ENCODE peak calls at places on chromosomes 4 and X, in five cellular contexts. P is heart right ventricle, X is uterus, O is right lobe of liver, N is K562. Z is an unnamed sample. For H3K4me1, the result is how much of the 10 kb centered on the place peaks cover.

GRCh38 chrX:111507931-111508330 is 3.5 kb upstream of the SERTM2 start:
- DNase-seq in P (no peak), X (no peak), O (no peak), N (no peak), Z (no peak)

GRCh38 chr4:82680834-82681233 is 117.8 kb downstream of the SCD5 start:
- DNase-seq in P (no peak), X (no peak), O (no peak), N (no peak), Z (no peak)

GRCh38 chr4:184719407-184719806 is 14.5 kb downstream of the CENPU start:
- DNase-seq in P (no peak), X (no peak), O (no peak), N (no peak), Z (no peak)

GRCh38 chr4:148196168-148196567 is 246.0 kb downstream of the NR3C2 start:
- DNase-seq in P (no peak), X (no peak), O (no peak), N (no peak), Z (no peak)

GRCh38 chr4:176563591-176563990 is 229.1 kb downstream of the VEGFC start:
- DNase-seq in P (no peak), X (no peak), O (no peak), N (no peak), Z (no peak)

GRCh38 chr4:80286451-80286850 is 20.0 kb downstream of the FGF5 start:
- DNase-seq in P (no peak), X (no peak), O (no peak), N (peak), Z (no peak)

GRCh38 chr4:95050980-95051688 is 293.4 kb downstream of the BMPR1B start:
- DNase-seq in P (no peak), X (no peak), O (no peak), N (no peak), Z (peak)

GRCh38 chr4:88573995-88574394 is 18.3 kb upstream of the HERC3 start:
- DNase-seq in P (no peak), X (no peak), O (no peak), N (no peak), Z (no peak)

GRCh38 chr4:143482753-143483362 is 30.6 kb upstream of the SMARCA5 start:
- DNase-seq in P (peak), X (no peak), O (no peak), N (peak), Z (no peak)

GRCh38 chrX:18422886-18423285 is 2.5 kb upstream of the CDKL5 start:
- DNase-seq in P (no peak), X (no peak), O (no peak), N (no peak), Z (no peak)

GRCh38 chrX:10054396-10054795 is 87.2 kb downstream of the CLDN34 start:
- DNase-seq in P (no peak), X (no peak), O (no peak), N (no peak), Z (no peak)

GRCh38 chr4:181517521-181517920 is 725.7 kb upstream of the TENM3 start:
- DNase-seq in P (no peak), X (no peak), O (no peak), N (no peak), Z (no peak)

GRCh38 chrX:16528620-16529019 is 121.3 kb upstream of the S100G start:
- DNase-seq in P (no peak), X (no peak), O (no peak), N (no peak), Z (no peak)

GRCh38 chrX:44889824-44890223 is 16.8 kb downstream of the KDM6A start:
- DNase-seq in P (no peak), X (no peak), O (no peak), N (no peak), Z (no peak)

GRCh38 chrX:102958794-102959193 is 21.7 kb downstream of the RAB40AL start:
- DNase-seq in P (no peak), X (no peak), O (no peak), N (peak), Z (no peak)

GRCh38 chrX:17635231-17635630 is 102.1 kb upstream of the SCML1 start:
- DNase-seq in P (no peak), X (no peak), O (no peak), N (no peak), Z (no peak)

GRCh38 chrX:118726887-118727685 is at the start of gene IL13RA1:
- DNase-seq in P (peak), X (peak), O (peak), N (peak), Z (peak)

GRCh38 chr4:137602401-137602800 is 70.1 kb upstream of the PCDH18 start:
- DNase-seq in P (no peak), X (no peak), O (no peak), N (no peak), Z (no peak)

GRCh38 chrX:51461053-51462050 is 35.0 kb downstream of the NUDT11 start:
- DNase-seq in P (peak), X (no peak), O (no peak), N (peak), Z (no peak)

GRCh38 chr4:76601791-76602190 is 166.8 kb downstream of the SHROOM3 start:
- DNase-seq in P (no peak), X (no peak), O (no peak), N (peak), Z (no peak)

GRCh38 chrX:41085883-41086626 is 810 bp downstream of the USP9X start:
- DNase-seq in P (peak), X (peak), O (peak), N (no peak), Z (peak)

DNA sequence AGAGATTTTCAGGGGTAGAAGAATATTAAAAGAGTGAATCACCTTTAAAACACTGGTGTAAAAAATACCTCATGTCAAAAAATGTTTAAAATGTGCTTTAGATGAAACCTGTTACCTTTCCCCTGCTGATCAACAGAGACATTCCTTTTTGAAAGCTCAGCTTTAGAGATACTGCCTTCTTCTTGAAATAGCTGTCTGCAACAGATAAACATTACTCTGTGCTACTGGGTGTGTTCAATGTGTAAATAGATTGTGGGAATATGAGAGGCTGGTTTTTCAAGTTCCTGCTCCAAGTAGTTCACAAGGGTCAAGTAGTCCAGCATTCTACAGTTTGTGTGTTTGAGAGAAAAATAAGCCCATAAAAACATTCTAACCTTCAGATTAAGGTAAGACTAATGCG is at the start of gene SYTL5:
- DNase-seq in P (no peak), X (no peak), O (no peak), N (peak), Z (no peak)
- H3K27ac ChIP-seq in P (no peak), X (no peak), O (no peak), N (no peak), Z (no peak)

GRCh38 chr4:2259036-2259540 is 2.8 kb downstream of the MXD4 start:
- DNase-seq in P (no peak), X (peak), O (peak), N (no peak), Z (peak)
- H3K4me1 ChIP-seq in P (half or more), X (under half), O (under half), N (under half), Z (under half)

GRCh38 chr4:155582971-155583437 is 83.6 kb upstream of the GUCY1A1 start:
- DNase-seq in P (no peak), X (no peak), O (no peak), N (no peak), Z (no peak)
- H3K27ac ChIP-seq in P (peak), X (no peak), O (no peak), N (no peak), Z (no peak)

DNA sequence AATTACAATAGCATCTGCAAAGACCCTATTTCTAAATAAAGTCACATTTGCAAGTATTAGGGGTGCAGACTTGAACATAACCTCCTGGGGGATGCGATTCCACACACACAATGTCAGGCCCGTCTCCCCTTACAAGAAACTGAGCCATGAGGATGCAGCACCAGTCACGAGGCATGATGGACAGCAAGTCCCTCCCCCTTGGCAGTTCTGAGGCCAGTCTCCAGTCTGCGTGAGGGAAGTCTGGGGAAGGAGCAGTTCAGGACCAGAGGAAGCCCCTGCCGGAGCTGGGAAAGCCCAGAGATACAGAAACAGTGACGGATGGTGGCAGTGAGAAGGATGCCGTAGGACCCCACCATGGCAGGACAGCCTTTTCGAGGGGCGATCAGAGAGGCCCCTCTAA is 9.4 kb downstream of the FAM53A start:
- DNase-seq in P (no peak), X (no peak), O (no peak), N (no peak), Z (peak)
- H3K4me1 ChIP-seq in P (under half), X (under half), O (under half), N (under half), Z (under half)

GRCh38 chrX:123971963-123972362 is 10.5 kb downstream of the STAG2 start:
- DNase-seq in P (no peak), X (no peak), O (no peak), N (no peak), Z (no peak)
- H3K27ac ChIP-seq in P (no peak), X (peak), O (no peak), N (no peak), Z (no peak)

GRCh38 chr4:21413807-21414370 is 534.7 kb downstream of the KCNIP4 start:
- DNase-seq in P (no peak), X (no peak), O (no peak), N (no peak), Z (no peak)

GRCh38 chr4:21410372-21410771 is 538.2 kb downstream of the KCNIP4 start:
- DNase-seq in P (no peak), X (no peak), O (no peak), N (no peak), Z (no peak)

GRCh38 chr4:21411086-21411485 is 537.5 kb downstream of the KCNIP4 start:
- DNase-seq in P (no peak), X (no peak), O (no peak), N (no peak), Z (no peak)

GRCh38 chr4:21415728-21416127 is 532.8 kb downstream of the KCNIP4 start:
- DNase-seq in P (no peak), X (no peak), O (no peak), N (no peak), Z (no peak)
- H3K4me1 ChIP-seq in P (under half), X (under half), O (under half), N (under half), Z (under half)

DNA sequence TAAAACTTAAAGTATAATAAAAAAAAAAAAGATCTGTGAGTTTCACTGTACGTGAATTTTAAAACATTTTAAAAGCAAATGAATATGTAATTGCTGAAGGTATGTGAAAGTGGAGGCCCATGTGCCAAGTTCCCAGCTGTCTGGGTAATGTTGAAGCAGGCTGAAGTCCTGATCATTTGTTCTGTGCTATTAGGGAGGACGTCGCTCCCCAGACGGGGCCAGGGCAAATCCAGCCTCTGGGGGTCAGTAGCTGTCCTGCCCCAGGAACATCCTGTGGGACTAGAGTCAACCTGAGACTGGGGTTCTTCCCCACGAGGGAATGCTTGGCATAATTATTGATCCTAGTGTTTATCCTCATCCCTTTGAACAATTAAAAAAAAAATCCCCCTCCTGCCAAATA is 48.8 kb downstream of the PDE5A start:
- DNase-seq in P (no peak), X (no peak), O (no peak), N (no peak), Z (no peak)
- H3K27ac ChIP-seq in P (no peak), X (peak), O (no peak), N (no peak), Z (no peak)

GRCh38 chr4:182913036-182913435 is 4.2 kb downstream of the DCTD start:
- DNase-seq in P (no peak), X (no peak), O (no peak), N (no peak), Z (no peak)

GRCh38 chr4:182917182-182918043 is at the start of gene DCTD:
- DNase-seq in P (peak), X (peak), O (peak), N (peak), Z (peak)

GRCh38 chr4:182913621-182914020 is 3.6 kb downstream of the DCTD start:
- DNase-seq in P (no peak), X (no peak), O (no peak), N (no peak), Z (no peak)

GRCh38 chr4:182916483-182917181 is 554 bp downstream of the DCTD start:
- DNase-seq in P (peak), X (peak), O (peak), N (peak), Z (peak)

DNA sequence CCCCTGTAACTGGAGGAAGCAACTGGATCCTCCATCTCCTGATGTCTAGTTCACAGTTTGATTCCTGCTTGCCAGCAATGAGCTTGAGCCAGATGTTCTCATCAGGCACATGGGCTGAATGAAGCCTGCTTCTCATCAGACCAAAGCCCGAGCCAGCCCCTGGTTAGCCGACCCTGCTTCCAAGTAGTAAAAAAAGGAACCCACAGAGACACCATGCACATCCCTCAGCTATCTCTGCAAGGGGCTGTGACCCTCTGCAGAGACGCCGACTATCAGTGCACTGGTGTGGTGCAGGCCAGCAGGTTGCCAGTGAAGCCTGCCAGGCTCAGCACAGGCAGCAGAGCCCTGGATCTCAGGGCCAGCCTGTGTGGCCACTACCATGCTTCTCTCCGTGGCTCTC is 2.8 kb downstream of the DCTD start:
- DNase-seq in P (no peak), X (no peak), O (no peak), N (no peak), Z (no peak)
- H3K4me1 ChIP-seq in P (under half), X (under half), O (under half), N (under half), Z (under half)